ENCODE peak calls at places on chromosomes 11 and 22, in four cellular contexts. C, N, W and U are unnamed samples.

GRCh38 chr22:47151490-47151889 is 389.0 kb downstream of the TBC1D22A start:
- DNase-seq in N (no peak), C (peak), W (no peak), U (no peak)

GRCh38 chr22:42033263-42034181 is 34.9 kb downstream of the WBP2NL start:
- DNase-seq in W (no peak), N (no peak), C (no peak), U (no peak)

GRCh38 chr11:1445741-1446445 is 40.7 kb downstream of the MOB2 start:
- DNase-seq in W (no peak), C (no peak), N (peak), U (no peak)

GRCh38 chr22:27494821-27495220 is 306.7 kb downstream of the MN1 start:
- DNase-seq in W (no peak), C (no peak), N (no peak), U (no peak)

GRCh38 chr11:35953081-35953480 is 9.2 kb downstream of the LDLRAD3 start:
- DNase-seq in N (no peak), W (no peak), C (no peak), U (no peak)

GRCh38 chr11:6249822-6250555 is 9.6 kb upstream of the CCKBR start:
- DNase-seq in W (peak), N (peak), C (peak), U (peak)

GRCh38 chr11:120655589-120655988 is 144.0 kb downstream of the GRIK4 start:
- DNase-seq in N (no peak), C (no peak), W (no peak), U (no peak)

GRCh38 chr11:131978351-131978750 is 607.9 kb downstream of the NTM start:
- DNase-seq in C (no peak), N (no peak), W (no peak), U (no peak)

GRCh38 chr11:626475-627272 is at the start of gene SCT:
- DNase-seq in C (no peak), N (no peak), W (no peak), U (peak)

GRCh38 chr11:100923555-100923954 is 206.1 kb downstream of the PGR start:
- DNase-seq in C (peak), W (no peak), N (no peak), U (no peak)

GRCh38 chr22:48824673-48825651 is 1002.7 kb downstream of the BRD1 start:
- DNase-seq in W (peak), C (no peak), N (no peak), U (no peak)

GRCh38 chr22:23152238-23153114 is 7.2 kb downstream of the RAB36 start:
- DNase-seq in N (no peak), W (no peak), C (no peak), U (no peak)

GRCh38 chr11:955154-956049 is 29.7 kb downstream of the AP2A2 start:
- DNase-seq in C (no peak), N (peak), W (no peak), U (no peak)

GRCh38 chr11:84906995-84907394 is 720.1 kb downstream of the DLG2 start:
- DNase-seq in N (no peak), C (peak), W (no peak), U (no peak)

GRCh38 chr11:3857628-3858027 is 2.2 kb downstream of the STIM1 start:
- DNase-seq in C (no peak), W (no peak), N (no peak), U (no peak)

GRCh38 chr11:86442420-86442819 is 67.7 kb downstream of the CCDC81 start:
- DNase-seq in N (no peak), C (peak), W (no peak), U (no peak)

GRCh38 chr22:35023692-35024363 is 42.1 kb upstream of the ISX start:
- DNase-seq in N (peak), C (peak), W (peak), U (peak)

GRCh38 chr22:43509337-43509736 is 97.5 kb downstream of the MPPED1 start:
- DNase-seq in N (no peak), C (no peak), W (no peak), U (no peak)

GRCh38 chr11:132123854-132124835 is 753.7 kb downstream of the NTM start:
- DNase-seq in C (no peak), W (no peak), N (no peak), U (no peak)

GRCh38 chr11:111566324-111566723 is 25.8 kb downstream of the LAYN start:
- DNase-seq in N (no peak), C (no peak), W (no peak), U (no peak)

GRCh38 chr11:126394036-126394435 is 38.5 kb downstream of the ST3GAL4 start:
- DNase-seq in W (peak), N (no peak), C (no peak), U (peak)

GRCh38 chr11:128825050-128825806 is 41.9 kb downstream of the KCNJ1 start:
- DNase-seq in W (no peak), C (no peak), N (no peak), U (no peak)

GRCh38 chr11:126993599-126993998 is 7.0 kb downstream of the KIRREL3 start:
- DNase-seq in N (no peak), C (no peak), W (no peak), U (no peak)

GRCh38 chr11:121112498-121113455 is 11.7 kb downstream of the TECTA start:
- DNase-seq in N (peak), W (peak), C (peak), U (no peak)

DNA sequence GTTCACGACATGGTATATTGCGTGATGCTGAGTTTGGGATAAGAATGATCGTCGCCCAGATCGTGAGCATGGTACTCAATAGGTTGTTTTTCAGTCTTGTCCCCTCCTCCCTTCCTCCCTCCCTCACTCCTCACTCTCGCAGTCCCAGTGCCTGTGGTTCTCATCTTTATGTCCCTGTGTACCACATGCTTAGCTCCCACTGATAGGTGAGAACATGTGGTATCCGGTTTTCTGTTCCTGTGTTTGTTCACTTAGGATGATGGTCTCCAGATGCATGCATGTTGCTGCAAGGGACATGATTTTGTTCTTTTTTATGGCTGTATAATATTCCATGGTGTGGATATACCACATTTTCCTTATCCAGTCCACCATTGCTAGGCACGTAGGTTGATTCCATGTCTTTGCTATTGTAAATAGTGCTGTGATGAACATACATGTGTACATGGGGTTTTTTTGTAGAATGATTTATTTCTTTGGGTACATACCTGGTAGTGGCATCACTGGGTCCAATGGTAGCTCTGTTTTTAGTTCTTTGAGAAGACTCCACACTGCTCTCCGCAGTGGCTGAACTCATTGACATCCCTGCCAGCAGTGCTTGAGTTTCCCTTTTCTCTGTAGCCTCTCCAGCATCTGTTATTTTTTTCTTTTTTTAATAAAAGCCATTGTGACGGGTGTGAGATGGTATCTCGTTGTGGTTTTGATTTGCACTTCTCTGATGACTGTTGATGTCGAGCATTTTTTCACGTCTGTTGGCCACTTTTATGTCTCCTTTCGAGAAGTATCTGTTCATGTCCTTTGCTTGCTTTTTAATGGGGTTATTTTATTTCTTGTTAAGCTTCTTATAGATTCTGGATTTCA is 16.4 kb downstream of the ZBED4 start:
- DNase-seq in N (no peak), W (no peak), C (no peak), U (no peak)
- H3K4me3 ChIP-seq in N (no peak), W (no peak), C (no peak), U (no peak)

GRCh38 chr22:37021710-37022482 is 2.4 kb downstream of the MPST start:
- DNase-seq in W (no peak), C (peak), N (no peak), U (no peak)

GRCh38 chr22:37020192-37020479 is 594 bp downstream of the MPST start:
- DNase-seq in W (no peak), C (peak), N (peak), U (peak)

GRCh38 chr22:37022483-37023337 is 3.2 kb downstream of the MPST start:
- DNase-seq in N (no peak), C (no peak), W (no peak), U (no peak)

GRCh38 chr22:37019309-37020191 is at the start of the genes MPST and TST:
- DNase-seq in W (peak), N (peak), C (peak), U (peak)

DNA sequence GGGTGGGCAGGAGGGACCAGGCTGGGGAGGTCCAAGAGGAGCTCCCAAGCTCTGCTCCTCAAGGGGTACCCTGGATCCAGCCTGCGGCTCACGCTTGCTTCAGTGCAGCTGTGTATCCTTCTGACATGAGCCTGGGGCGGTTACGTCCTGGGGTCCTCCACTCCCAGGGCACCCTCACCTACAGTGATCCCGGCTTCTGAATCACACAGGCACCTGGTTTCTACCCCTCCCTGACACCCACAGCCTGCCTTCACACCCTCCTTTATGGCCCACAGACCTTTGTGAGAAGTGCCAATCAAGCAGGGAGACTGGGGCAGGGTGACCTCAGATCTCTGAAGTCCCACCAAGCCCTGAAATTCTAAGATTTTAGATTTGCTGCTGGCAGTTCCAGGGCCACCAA is 1.5 kb downstream of the MPST start:
- DNase-seq in C (no peak), W (no peak), N (peak), U (no peak)
- H3K4me3 ChIP-seq in C (no peak), W (peak), N (no peak), U (no peak)

GRCh38 chr11:103532133-103532788 is 423.0 kb downstream of the DYNC2H1 start:
- DNase-seq in C (peak), W (no peak), N (no peak), U (no peak)
- H3K4me3 ChIP-seq in C (no peak), W (no peak), N (no peak), U (no peak)

DNA sequence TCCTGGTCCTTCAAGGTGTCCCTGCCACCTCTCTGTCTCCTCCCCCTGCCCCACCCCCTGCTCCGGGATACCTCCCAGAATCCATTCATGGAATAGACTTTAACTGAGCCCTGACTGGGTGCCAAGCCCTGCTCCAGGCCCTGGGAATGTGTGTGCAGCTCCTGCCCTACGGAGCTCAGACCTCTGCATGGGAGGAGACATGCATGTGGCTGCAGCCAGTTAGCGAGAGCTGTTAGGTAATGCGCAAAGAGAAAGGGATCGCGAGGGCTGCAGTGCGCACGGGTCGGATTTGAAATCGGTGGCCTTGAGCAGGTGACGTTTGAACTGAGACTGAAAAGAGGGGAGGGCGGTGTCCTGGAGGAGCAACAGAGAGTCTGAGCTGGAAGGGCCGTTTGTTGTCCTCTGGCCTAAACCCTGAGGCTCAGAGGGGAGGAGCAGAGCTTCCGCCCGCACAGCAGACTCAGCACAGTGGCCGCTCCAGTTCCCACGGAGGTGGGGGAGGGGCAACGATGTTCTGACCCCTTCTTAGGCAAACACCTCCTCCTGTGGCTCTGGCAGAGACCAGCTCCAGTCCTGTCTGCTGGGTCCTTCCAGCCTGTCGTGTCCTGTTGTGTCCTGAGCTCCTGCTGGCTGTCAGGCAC is 19.8 kb upstream of the LRRC10B start:
- DNase-seq in W (no peak), N (peak), C (peak), U (no peak)
- H3K4me3 ChIP-seq in W (no peak), N (peak), C (no peak), U (no peak)

DNA sequence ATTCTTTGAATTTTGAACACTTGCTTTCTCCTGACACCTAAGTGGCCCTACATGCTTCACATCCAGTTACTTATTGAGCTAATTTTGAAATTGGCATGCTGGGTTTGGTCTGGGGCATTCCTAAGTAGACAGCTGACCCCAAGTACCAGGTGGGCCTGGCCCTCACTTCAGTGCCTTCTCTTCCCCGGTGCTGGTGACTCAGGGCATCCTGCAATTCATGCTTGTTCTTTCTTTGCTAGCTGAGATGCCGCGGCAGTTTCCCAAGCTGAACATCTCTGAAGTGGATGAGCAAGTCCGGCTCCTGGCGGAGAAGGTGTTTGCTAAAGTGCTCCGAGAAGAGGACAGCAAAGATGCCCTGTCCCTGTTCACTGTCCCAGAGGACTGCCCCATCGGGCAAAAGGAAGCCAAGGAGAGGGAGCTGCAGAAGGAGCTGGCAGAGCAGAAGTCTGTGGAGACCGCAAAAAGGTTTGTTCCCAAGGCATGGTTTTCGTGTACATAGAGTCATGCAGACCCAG is 6.3 kb downstream of the AMPD3 start:
- DNase-seq in N (no peak), W (no peak), C (no peak), U (no peak)
- H3K4me3 ChIP-seq in N (no peak), W (no peak), C (no peak), U (no peak)

GRCh38 chr22:29152381-29153138 is 53.1 kb upstream of the EMID1 start:
- DNase-seq in W (peak), N (peak), C (no peak), U (peak)
- H3K4me3 ChIP-seq in W (no peak), N (no peak), C (no peak), U (no peak)

GRCh38 chr11:72657356-72657755 is 16.9 kb downstream of the PDE2A start:
- DNase-seq in N (no peak), C (no peak), W (no peak), U (no peak)
- H3K4me3 ChIP-seq in N (no peak), C (no peak), W (no peak), U (no peak)

DNA sequence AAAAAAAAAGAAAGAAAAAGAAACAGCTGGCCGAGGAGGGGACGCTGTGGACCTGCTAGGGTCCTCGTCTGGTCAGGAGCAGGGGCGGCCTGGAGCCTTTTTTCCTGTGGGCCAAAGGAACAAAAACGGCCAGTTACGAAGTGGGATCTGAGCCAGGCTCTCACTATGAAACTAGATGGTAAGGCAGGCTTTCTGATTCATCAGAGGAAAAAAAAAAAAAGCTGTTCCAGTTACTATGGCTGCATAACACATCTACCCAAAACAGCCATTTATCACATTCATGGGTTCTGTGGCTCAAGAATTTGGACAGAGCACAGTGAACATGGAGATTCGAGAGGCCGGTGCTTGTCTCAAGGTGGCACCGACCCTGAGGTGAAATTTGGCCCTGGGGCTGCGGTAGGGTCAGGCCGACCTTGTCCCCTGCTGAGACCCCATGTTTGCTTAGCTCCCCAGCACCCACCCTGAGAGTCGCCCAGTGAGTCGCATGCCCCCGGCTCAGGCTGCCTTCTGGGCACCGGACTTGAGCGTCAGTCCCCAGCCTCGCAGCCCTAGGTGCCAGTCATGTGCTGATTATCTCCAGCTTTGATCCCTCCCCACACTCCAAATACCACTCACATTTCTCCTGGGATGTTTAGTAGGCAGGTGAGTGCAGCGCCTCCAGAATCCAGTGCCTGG is 34.2 kb downstream of the MRGPRD start:
- DNase-seq in W (no peak), N (no peak), C (peak), U (peak)
- H3K4me3 ChIP-seq in W (no peak), N (no peak), C (no peak), U (no peak)

GRCh38 chr11:44627911-44628729 is 62.7 kb downstream of the CD82 start:
- DNase-seq in W (peak), N (peak), C (no peak), U (peak)
- H3K4me3 ChIP-seq in W (no peak), N (no peak), C (no peak), U (no peak)

DNA sequence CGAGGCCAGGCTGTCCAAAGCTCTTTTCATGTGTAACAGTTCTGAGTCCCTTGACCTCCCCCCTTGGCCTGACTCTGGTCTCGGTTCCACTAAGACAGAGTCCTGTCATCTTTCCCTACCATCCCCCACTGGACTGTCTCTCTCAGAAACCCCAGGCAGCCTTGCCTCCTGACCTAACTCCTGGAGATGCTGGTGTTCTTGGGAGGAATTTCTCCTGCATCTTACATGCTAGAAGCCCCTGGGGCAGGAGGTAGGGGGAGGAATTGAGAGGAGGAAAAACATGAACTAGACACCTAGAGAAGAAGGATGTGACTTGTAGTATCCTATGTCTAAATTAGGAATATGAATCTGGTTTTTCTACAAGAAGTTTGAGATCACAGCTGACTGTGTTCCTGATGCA is 648 bp upstream of the IL18BP start:
- DNase-seq in C (no peak), W (no peak), N (no peak), U (no peak)
- H3K4me3 ChIP-seq in C (no peak), W (no peak), N (no peak), U (no peak)